ENCODE peak calls at places on chromosome 2, in nine cellular contexts. R is endothelial cell of umbilical vein, A is heart left ventricle, L is IMR-90, P is stomach, H is A549, Z is lower leg skin, D is ovary, X is thyroid gland. B is an unnamed sample.

GRCh38 chr2:203951366-203951902 is 14.9 kb downstream of the ICOS start:
- DNase-seq in P (no peak), R (no peak), A (no peak), Z (no peak), H (no peak), D (no peak), X (no peak), L (no peak), B (no peak)

GRCh38 chr2:232884001-232884421 is 13.9 kb downstream of the SNORC start:
- DNase-seq in Z (peak), R (no peak), H (no peak), D (peak), X (no peak), L (no peak), A (no peak), P (no peak), B (no peak)

GRCh38 chr2:185215497-185215896 is 523.1 kb upstream of the FSIP2 start:
- DNase-seq in Z (no peak), D (no peak), A (no peak), H (no peak), X (no peak), P (no peak), R (no peak), L (no peak), B (no peak)

GRCh38 chr2:42792583-42793313 is at the start of gene HAAO:
- DNase-seq in R (peak), L (no peak), A (peak), D (peak), Z (peak), H (no peak), X (peak), P (peak), B (no peak)

GRCh38 chr2:194363295-194363694 is 1293.7 kb upstream of the SLC39A10 start:
- DNase-seq in R (no peak), X (no peak), H (no peak), L (no peak), P (no peak), A (no peak), Z (no peak), D (no peak), B (no peak)

GRCh38 chr2:149487189-149487588 is 100.4 kb downstream of the MMADHC start:
- DNase-seq in D (no peak), R (peak), P (no peak), Z (no peak), X (no peak), H (no peak), L (no peak), A (no peak), B (no peak)

GRCh38 chr2:26577442-26578433 is 63.4 kb downstream of the CIB4 start:
- DNase-seq in L (peak), P (peak), X (peak), D (peak), H (peak), Z (peak), A (peak), R (peak), B (peak)

GRCh38 chr2:124884315-124884714 is 859.2 kb downstream of the CNTNAP5 start:
- DNase-seq in L (peak), H (no peak), D (no peak), A (no peak), X (no peak), P (no peak), R (no peak), Z (no peak), B (no peak)

GRCh38 chr2:176562359-176563043 is 293.3 kb downstream of the MTX2 start:
- DNase-seq in Z (no peak), L (peak), D (no peak), R (peak), P (no peak), H (peak), X (no peak), A (no peak), B (no peak)

GRCh38 chr2:173963323-173963816 is 1.8 kb downstream of the SP3 start:
- DNase-seq in X (peak), P (no peak), H (peak), D (peak), Z (peak), R (peak), L (peak), A (no peak), B (peak)

GRCh38 chr2:232888099-232888836 is 18.2 kb downstream of the SNORC start:
- DNase-seq in D (no peak), A (no peak), R (no peak), P (no peak), L (no peak), Z (peak), X (no peak), H (no peak), B (no peak)

GRCh38 chr2:31675485-31675901 is 94.8 kb upstream of the SRD5A2 start:
- DNase-seq in L (no peak), Z (no peak), H (peak), A (no peak), R (no peak), X (no peak), P (peak), D (no peak), B (peak)

GRCh38 chr2:71552356-71552755 is 99.0 kb downstream of the DYSF start:
- DNase-seq in A (no peak), P (no peak), X (no peak), L (no peak), H (no peak), D (no peak), R (no peak), Z (no peak), B (no peak)

GRCh38 chr2:111042772-111043771 is 77.6 kb upstream of the BCL2L11 start:
- DNase-seq in Z (no peak), R (no peak), P (no peak), X (no peak), H (no peak), D (no peak), L (no peak), A (no peak), B (no peak)

GRCh38 chr2:209936106-209936663 is 66.3 kb upstream of the RPE start:
- DNase-seq in X (no peak), P (no peak), H (peak), L (no peak), A (no peak), D (no peak), Z (no peak), R (no peak), B (peak)

GRCh38 chr2:171529914-171530313 is 7.6 kb downstream of the CYBRD1 start:
- DNase-seq in Z (no peak), P (no peak), L (no peak), H (peak), X (no peak), A (no peak), R (no peak), D (no peak), B (peak)

GRCh38 chr2:110979834-110980612 is 140.7 kb upstream of the BCL2L11 start:
- DNase-seq in L (no peak), R (no peak), A (no peak), P (no peak), H (no peak), D (no peak), X (no peak), Z (no peak), B (no peak)

DNA sequence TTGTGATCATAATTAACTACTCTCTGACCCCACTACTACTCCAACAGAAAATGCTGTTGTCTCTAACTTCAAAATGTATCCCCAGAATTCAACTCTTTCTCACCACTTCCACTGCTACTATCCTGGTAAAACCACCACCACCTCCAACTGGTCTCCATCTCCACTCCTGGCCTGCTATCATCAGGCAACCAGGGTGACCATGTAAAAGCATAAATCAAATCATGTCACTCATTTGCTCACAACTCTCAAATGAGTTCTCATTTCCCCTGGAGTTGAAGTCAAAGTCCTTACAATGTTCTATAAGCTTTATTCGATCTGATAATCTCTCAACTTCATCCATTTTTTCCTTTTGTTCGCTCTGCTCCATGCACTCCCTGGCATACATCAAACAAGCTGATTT is 24.6 kb downstream of the CUL3 start:
- DNase-seq in D (no peak), H (no peak), R (no peak), L (no peak), P (no peak), X (no peak), Z (no peak), A (no peak), B (no peak)
- TF ChIP-seq POLR2A in D (no peak), H (no peak), R (no peak), L (no peak), P (no peak), X (no peak), Z (no peak), A (no peak), B (no peak)

GRCh38 chr2:37771600-37772088 is 100.2 kb upstream of the CDC42EP3 start:
- DNase-seq in X (no peak), A (no peak), L (peak), P (no peak), H (no peak), D (no peak), Z (no peak), R (no peak), B (no peak)
- TF ChIP-seq POLR2A in X (no peak), A (no peak), L (no peak), P (no peak), H (no peak), D (no peak), Z (no peak), R (no peak), B (no peak)

GRCh38 chr2:168047291-168047690 is 200.1 kb downstream of the STK39 start:
- DNase-seq in D (no peak), H (no peak), A (no peak), Z (no peak), X (no peak), P (no peak), L (no peak), R (no peak), B (no peak)
- TF ChIP-seq POLR2A in D (no peak), H (no peak), A (no peak), Z (no peak), X (no peak), P (no peak), L (no peak), R (no peak), B (no peak)

DNA sequence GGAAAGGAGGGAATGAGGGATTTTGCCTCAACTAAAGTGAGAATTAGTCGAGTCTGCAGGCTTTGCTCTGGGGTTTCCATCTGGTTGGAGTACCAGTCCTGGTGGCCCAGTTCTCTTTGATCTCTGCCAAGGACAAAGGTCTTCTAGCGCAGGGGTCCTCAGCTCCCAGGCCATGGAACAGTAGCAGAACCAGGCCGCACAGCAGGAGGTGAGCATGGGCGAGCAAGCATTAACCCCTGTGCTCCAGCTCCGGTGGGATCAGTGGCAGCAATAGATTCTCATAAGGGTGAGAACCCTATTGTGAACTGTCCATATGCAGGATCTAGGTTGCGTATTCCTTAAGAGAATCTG is 23.9 kb downstream of the MTHFD2 start:
- DNase-seq in A (no peak), D (no peak), R (no peak), X (no peak), Z (no peak), P (no peak), H (no peak), L (no peak), B (no peak)
- TF ChIP-seq POLR2A in A (no peak), D (no peak), R (no peak), X (no peak), Z (no peak), P (no peak), H (no peak), L (no peak), B (no peak)

GRCh38 chr2:231049286-231050017 is 7.2 kb upstream of the PSMD1 start:
- DNase-seq in H (no peak), X (no peak), P (no peak), D (no peak), L (no peak), Z (no peak), A (no peak), R (no peak), B (no peak)

GRCh38 chr2:231050018-231050901 is 6.4 kb upstream of the PSMD1 start:
- DNase-seq in P (peak), A (no peak), H (peak), D (no peak), Z (no peak), X (no peak), R (no peak), L (no peak), B (no peak)

GRCh38 chr2:231051116-231051515 is 5.6 kb upstream of the PSMD1 start:
- DNase-seq in X (no peak), P (no peak), D (no peak), Z (no peak), A (no peak), H (no peak), L (no peak), R (no peak), B (no peak)

GRCh38 chr2:231056453-231057416 is at the start of gene PSMD1:
- DNase-seq in R (peak), P (peak), L (peak), A (peak), Z (peak), D (peak), H (peak), X (peak), B (peak)

GRCh38 chr2:231052494-231053451 is 3.9 kb upstream of the PSMD1 start:
- DNase-seq in X (peak), H (peak), L (peak), Z (peak), A (peak), R (peak), P (peak), D (peak), B (peak)
- TF ChIP-seq POLR2A in X (no peak), H (no peak), L (no peak), Z (no peak), A (no peak), R (no peak), P (no peak), D (no peak), B (no peak)

B was measured in erythroblast.